ENCODE peak calls at places on chromosomes 12 and 14, in eight cellular contexts. B is tibial artery, R is AG09309, Q is GM12865, M is GM13976, P is pancreas, I is hepatocyte, L is OCI-LY7. T is an unnamed sample.

GRCh38 chr12:67630373-67631088 is 18.0 kb upstream of the DYRK2 start:
- DNase-seq in R (no peak), P (no peak), B (no peak), L (peak), M (no peak), I (no peak), Q (peak), T (no peak)

GRCh38 chr12:132173135-132174014 is 29.1 kb downstream of the NOC4L start:
- DNase-seq in P (no peak), M (no peak), L (no peak), B (no peak), Q (peak), I (no peak), R (no peak), T (no peak)

GRCh38 chr12:96402061-96402460 is 1.8 kb upstream of the CDK17 start:
- DNase-seq in Q (no peak), I (no peak), P (no peak), M (no peak), L (peak), R (no peak), B (no peak), T (no peak)

GRCh38 chr12:106097011-106097410 is 41.7 kb downstream of the NUAK1 start:
- DNase-seq in Q (no peak), M (no peak), I (no peak), R (no peak), B (no peak), P (no peak), L (no peak), T (no peak)

GRCh38 chr12:104248444-104248843 is 32.9 kb downstream of the TXNRD1 start:
- DNase-seq in I (no peak), P (no peak), B (no peak), R (no peak), L (no peak), M (no peak), Q (no peak), T (peak)

GRCh38 chr14:105999361-106000028 is 473.1 kb downstream of the TMEM121 start:
- DNase-seq in M (peak), L (no peak), R (no peak), B (no peak), Q (peak), I (peak), P (no peak), T (no peak)

GRCh38 chr12:19850341-19851065 is 411.2 kb downstream of the AEBP2 start:
- DNase-seq in L (no peak), P (no peak), M (no peak), B (peak), I (no peak), R (no peak), Q (peak), T (no peak)

GRCh38 chr12:106161491-106161890 is 22.7 kb upstream of the NUAK1 start:
- DNase-seq in B (no peak), R (no peak), L (no peak), Q (no peak), M (no peak), I (no peak), P (no peak), T (no peak)

GRCh38 chr14:22538671-22539228 is 50.3 kb downstream of the DAD1 start:
- DNase-seq in Q (no peak), P (no peak), M (no peak), B (no peak), I (no peak), L (no peak), R (no peak), T (no peak)

GRCh38 chr12:94588271-94588785 is 62.0 kb downstream of the TMCC3 start:
- DNase-seq in I (no peak), R (no peak), B (no peak), L (no peak), Q (no peak), P (no peak), M (no peak), T (no peak)

GRCh38 chr12:53995311-53996187 is 4.4 kb upstream of the HOXC9 start:
- DNase-seq in Q (no peak), B (peak), P (peak), L (no peak), R (no peak), M (no peak), I (peak), T (no peak)

GRCh38 chr14:34190746-34191145 is 239.9 kb upstream of the EGLN3 start:
- DNase-seq in Q (no peak), M (no peak), I (no peak), R (no peak), L (no peak), B (no peak), P (no peak), T (no peak)

GRCh38 chr12:107057071-107057834 is 36.1 kb downstream of the CRY1 start:
- DNase-seq in Q (no peak), P (no peak), L (no peak), I (no peak), B (no peak), M (no peak), R (peak), T (no peak)

GRCh38 chr14:100899841-100900771 is 3.4 kb downstream of the RTL1 start:
- DNase-seq in B (peak), M (peak), I (peak), P (no peak), L (no peak), R (no peak), Q (no peak), T (no peak)

GRCh38 chr12:116517431-116518045 is 41.6 kb upstream of the MAP1LC3B2 start:
- DNase-seq in R (no peak), L (no peak), Q (no peak), P (no peak), I (no peak), M (no peak), B (no peak), T (no peak)

GRCh38 chr12:109308534-109309440 is at the start of gene FOXN4:
- DNase-seq in M (peak), R (no peak), P (no peak), I (peak), Q (no peak), B (no peak), L (peak), T (no peak)

GRCh38 chr12:109998241-109998903 is 858 bp upstream of the ANKRD13A start:
- DNase-seq in B (no peak), P (no peak), L (peak), I (no peak), M (no peak), R (no peak), Q (peak), T (no peak)

GRCh38 chr12:28578833-28579252 is 388.6 kb downstream of the CCDC91 start:
- DNase-seq in R (no peak), Q (no peak), B (no peak), L (no peak), M (no peak), I (no peak), P (no peak), T (no peak)

GRCh38 chr12:1044697-1045096 is 53.7 kb downstream of the ERC1 start:
- DNase-seq in I (no peak), Q (no peak), M (no peak), P (no peak), B (no peak), R (peak), L (no peak), T (no peak)

GRCh38 chr14:38409081-38409705 is 153.3 kb upstream of the CLEC14A start:
- DNase-seq in M (no peak), Q (no peak), R (no peak), I (no peak), P (no peak), L (no peak), B (no peak), T (no peak)

GRCh38 chr12:28032811-28033537 is 60.4 kb upstream of the PTHLH start:
- DNase-seq in P (no peak), B (no peak), I (no peak), L (no peak), Q (no peak), R (no peak), M (no peak), T (no peak)

GRCh38 chr12:122356192-122356635 is 66.3 kb downstream of the CLIP1 start:
- DNase-seq in L (peak), Q (peak), P (no peak), R (no peak), I (peak), B (no peak), M (peak), T (no peak)

GRCh38 chr12:123497065-123497464 is 36.5 kb downstream of the RILPL1 start:
- DNase-seq in L (no peak), M (no peak), P (no peak), I (no peak), Q (no peak), R (no peak), B (no peak), T (no peak)

GRCh38 chr12:116700066-116700465 is 37.8 kb downstream of the SPRING1 start:
- DNase-seq in L (no peak), I (no peak), P (no peak), Q (no peak), R (no peak), M (no peak), B (no peak), T (no peak)

GRCh38 chr12:93025145-93026103 is 96.3 kb upstream of the EEA1 start:
- DNase-seq in Q (peak), P (no peak), R (peak), M (peak), L (peak), I (peak), B (no peak), T (no peak)

GRCh38 chr12:120833849-120834248 is 70.3 kb downstream of the SPPL3 start:
- DNase-seq in P (no peak), B (no peak), R (no peak), L (no peak), I (no peak), M (no peak), Q (peak), T (no peak)

GRCh38 chr14:24037658-24038037 is 14.2 kb upstream of the CARMIL3 start:
- DNase-seq in P (peak), M (peak), I (no peak), L (no peak), R (no peak), B (no peak), Q (no peak), T (no peak)

GRCh38 chr12:1591543-1591942 is 2.8 kb downstream of the FBXL14 start:
- DNase-seq in M (no peak), P (no peak), B (no peak), I (no peak), Q (no peak), L (no peak), R (no peak), T (no peak)

GRCh38 chr14:99174920-99175319 is 97.1 kb downstream of the BCL11B start:
- DNase-seq in R (no peak), I (no peak), P (no peak), M (no peak), B (no peak), L (no peak), Q (no peak), T (no peak)

GRCh38 chr12:56634242-56634836 is 4.2 kb upstream of the BAZ2A start:
- DNase-seq in M (peak), B (peak), R (no peak), P (peak), Q (peak), L (peak), I (peak), T (no peak)

GRCh38 chr14:103045387-103045869 is 11.9 kb downstream of the CDC42BPB start:
- DNase-seq in L (no peak), P (no peak), B (no peak), I (no peak), R (no peak), Q (peak), M (peak), T (no peak)

GRCh38 chr12:5524116-5524768 is 92.3 kb downstream of the NTF3 start:
- DNase-seq in I (no peak), B (no peak), Q (no peak), R (no peak), L (no peak), M (no peak), P (no peak), T (peak)

GRCh38 chr12:58087428-58088117 is 146.2 kb downstream of the ATP23 start:
- DNase-seq in R (no peak), P (no peak), B (no peak), M (no peak), I (no peak), Q (no peak), L (no peak), T (no peak)

GRCh38 chr14:105180598-105181528 is at the start of gene NUDT14:
- DNase-seq in R (no peak), Q (peak), L (peak), I (peak), B (no peak), M (peak), P (peak), T (peak)

GRCh38 chr12:66708704-66709443 is 30.0 kb upstream of the GRIP1 start:
- DNase-seq in L (peak), R (no peak), I (peak), B (no peak), P (no peak), Q (peak), M (no peak), T (no peak)

GRCh38 chr12:80504389-80505153 is 60.5 kb downstream of the PTPRQ start:
- DNase-seq in Q (peak), P (no peak), I (no peak), B (no peak), L (peak), R (no peak), M (no peak), T (no peak)

GRCh38 chr14:73958591-73958990 is 8.5 kb downstream of the COQ6 start:
- DNase-seq in P (no peak), M (no peak), L (no peak), I (no peak), R (no peak), B (no peak), Q (no peak), T (no peak)
- TF ChIP-seq CTCF in P (no peak), M (no peak), L (no peak), I (no peak), R (no peak), B (no peak), Q (no peak), T (no peak)

GRCh38 chr14:31300296-31300695 is 92.7 kb upstream of the HECTD1 start:
- DNase-seq in I (no peak), Q (no peak), B (no peak), M (no peak), P (no peak), R (no peak), L (no peak), T (no peak)
- TF ChIP-seq CTCF in I (no peak), Q (no peak), B (no peak), M (no peak), P (no peak), R (peak), L (no peak), T (no peak)

GRCh38 chr12:4228122-4228580 is 45.4 kb upstream of the CCND2 start:
- DNase-seq in P (no peak), M (no peak), L (no peak), I (no peak), B (no peak), Q (no peak), R (no peak), T (peak)
- TF ChIP-seq CTCF in P (no peak), M (no peak), L (no peak), I (no peak), B (no peak), Q (no peak), R (no peak), T (no peak)

GRCh38 chr12:119576915-119577314 is 16.7 kb upstream of the TMEM233 start:
- DNase-seq in Q (no peak), P (no peak), I (no peak), B (no peak), M (no peak), R (no peak), L (no peak), T (no peak)
- TF ChIP-seq CTCF in Q (no peak), P (no peak), I (no peak), B (no peak), M (no peak), R (no peak), L (no peak), T (no peak)

GRCh38 chr14:71119075-71119474 is 211.8 kb downstream of the PCNX1 start:
- DNase-seq in L (no peak), R (no peak), M (no peak), I (no peak), Q (no peak), B (no peak), P (no peak), T (no peak)

GRCh38 chr14:71117839-71118743 is 210.8 kb downstream of the PCNX1 start:
- DNase-seq in B (no peak), R (no peak), M (no peak), Q (peak), I (peak), P (no peak), L (peak), T (no peak)

GRCh38 chr14:71114580-71114979 is 207.3 kb downstream of the PCNX1 start:
- DNase-seq in I (no peak), P (no peak), Q (no peak), R (no peak), M (no peak), B (no peak), L (no peak), T (no peak)

GRCh38 chr14:71115306-71115705 is 208.0 kb downstream of the PCNX1 start:
- DNase-seq in Q (no peak), R (no peak), B (no peak), M (no peak), I (no peak), L (no peak), P (no peak), T (no peak)

GRCh38 chr14:71116206-71117122 is 209.2 kb downstream of the PCNX1 start:
- DNase-seq in R (no peak), M (no peak), L (peak), P (no peak), B (no peak), I (peak), Q (peak), T (no peak)
- TF ChIP-seq CTCF in R (no peak), M (no peak), L (peak), P (no peak), B (no peak), I (no peak), Q (no peak), T (no peak)

GRCh38 chr12:2797721-2798418 is 3.1 kb downstream of the FKBP4 start:
- DNase-seq in L (no peak), M (no peak), B (no peak), Q (no peak), I (no peak), P (peak), R (no peak), T (no peak)
- TF ChIP-seq CTCF in L (peak), M (no peak), B (no peak), Q (no peak), I (no peak), P (no peak), R (peak), T (peak)

GRCh38 chr14:75926431-75926830 is 55.4 kb downstream of the TGFB3 start:
- DNase-seq in Q (no peak), I (no peak), M (no peak), R (no peak), B (no peak), L (no peak), P (no peak), T (no peak)
- TF ChIP-seq CTCF in Q (no peak), I (no peak), M (no peak), R (no peak), B (no peak), L (no peak), P (no peak), T (no peak)

T was measured in osteocyte.